ENCODE peak calls at places on chromosomes 7 and 10, in ten cellular contexts. One of them, this sample, is unnamed.

GRCh38 chr10:68284007-68284406 is 47.9 kb upstream of the HNRNPH3 start:
- DNase-seq in IMR-90: peak
- DNase-seq in DND-41: no peak
- DNase-seq in GM23338: no peak
- DNase-seq in mammary epithelial cell: no peak
- DNase-seq in PC-9: no peak
- DNase-seq in mesenchymal stem cell: peak
- DNase-seq in A549: no peak
- DNase-seq in MM.1S: no peak
- DNase-seq in GM23248: no peak
- DNase-seq in this sample: no peak

GRCh38 chr7:47582748-47583740 is 1.1 kb upstream of the TNS3 start:
- DNase-seq in IMR-90: no peak
- DNase-seq in DND-41: no peak
- DNase-seq in GM23338: no peak
- DNase-seq in mammary epithelial cell: no peak
- DNase-seq in PC-9: no peak
- DNase-seq in mesenchymal stem cell: no peak
- DNase-seq in A549: no peak
- DNase-seq in MM.1S: no peak
- DNase-seq in GM23248: peak
- DNase-seq in this sample: no peak

GRCh38 chr10:119542990-119543813 is 683 bp upstream of the RGS10 start:
- DNase-seq in IMR-90: peak
- DNase-seq in DND-41: peak
- DNase-seq in GM23338: peak
- DNase-seq in mammary epithelial cell: peak
- DNase-seq in PC-9: peak
- DNase-seq in mesenchymal stem cell: peak
- DNase-seq in A549: peak
- DNase-seq in MM.1S: peak
- DNase-seq in GM23248: peak
- DNase-seq in this sample: peak

GRCh38 chr7:19377611-19378339 is 232.6 kb upstream of the FERD3L start:
- DNase-seq in IMR-90: peak
- DNase-seq in DND-41: no peak
- DNase-seq in GM23338: no peak
- DNase-seq in mammary epithelial cell: no peak
- DNase-seq in PC-9: no peak
- DNase-seq in mesenchymal stem cell: peak
- DNase-seq in A549: no peak
- DNase-seq in MM.1S: no peak
- DNase-seq in GM23248: peak
- DNase-seq in this sample: no peak

GRCh38 chr7:96499532-96499931 is 177.6 kb upstream of the SLC25A13 start:
- DNase-seq in IMR-90: no peak
- DNase-seq in DND-41: no peak
- DNase-seq in GM23338: no peak
- DNase-seq in mammary epithelial cell: no peak
- DNase-seq in PC-9: no peak
- DNase-seq in mesenchymal stem cell: no peak
- DNase-seq in A549: no peak
- DNase-seq in MM.1S: no peak
- DNase-seq in GM23248: no peak
- DNase-seq in this sample: no peak

GRCh38 chr10:103818110-103818509 is 37.3 kb downstream of the SH3PXD2A start:
- DNase-seq in IMR-90: no peak
- DNase-seq in DND-41: no peak
- DNase-seq in GM23338: no peak
- DNase-seq in mammary epithelial cell: no peak
- DNase-seq in PC-9: no peak
- DNase-seq in mesenchymal stem cell: no peak
- DNase-seq in A549: no peak
- DNase-seq in MM.1S: no peak
- DNase-seq in GM23248: no peak
- DNase-seq in this sample: no peak

GRCh38 chr7:4080954-4081353 is 601.1 kb upstream of the FOXK1 start:
- DNase-seq in IMR-90: no peak
- DNase-seq in DND-41: no peak
- DNase-seq in GM23338: peak
- DNase-seq in mammary epithelial cell: no peak
- DNase-seq in PC-9: no peak
- DNase-seq in mesenchymal stem cell: no peak
- DNase-seq in A549: no peak
- DNase-seq in MM.1S: no peak
- DNase-seq in GM23248: no peak
- DNase-seq in this sample: no peak

GRCh38 chr10:99590799-99591198 is 29.4 kb downstream of the SLC25A28 start:
- DNase-seq in IMR-90: no peak
- DNase-seq in DND-41: no peak
- DNase-seq in GM23338: no peak
- DNase-seq in mammary epithelial cell: no peak
- DNase-seq in PC-9: no peak
- DNase-seq in mesenchymal stem cell: no peak
- DNase-seq in A549: no peak
- DNase-seq in MM.1S: no peak
- DNase-seq in GM23248: no peak
- DNase-seq in this sample: no peak

GRCh38 chr7:14800664-14801063 is 101.9 kb downstream of the DGKB start:
- DNase-seq in IMR-90: no peak
- DNase-seq in DND-41: no peak
- DNase-seq in GM23338: no peak
- DNase-seq in mammary epithelial cell: no peak
- DNase-seq in PC-9: no peak
- DNase-seq in mesenchymal stem cell: no peak
- DNase-seq in A549: no peak
- DNase-seq in MM.1S: no peak
- DNase-seq in GM23248: no peak
- DNase-seq in this sample: no peak

GRCh38 chr7:151727579-151728285 is 149.2 kb downstream of the PRKAG2 start:
- DNase-seq in IMR-90: peak
- DNase-seq in DND-41: no peak
- DNase-seq in GM23338: no peak
- DNase-seq in mammary epithelial cell: peak
- DNase-seq in PC-9: peak
- DNase-seq in mesenchymal stem cell: peak
- DNase-seq in A549: peak
- DNase-seq in MM.1S: no peak
- DNase-seq in GM23248: peak
- DNase-seq in this sample: no peak

GRCh38 chr10:131929122-131929845 is 28.5 kb downstream of the PPP2R2D start:
- DNase-seq in IMR-90: no peak
- DNase-seq in DND-41: no peak
- DNase-seq in GM23338: peak
- DNase-seq in mammary epithelial cell: no peak
- DNase-seq in PC-9: no peak
- DNase-seq in mesenchymal stem cell: peak
- DNase-seq in A549: no peak
- DNase-seq in MM.1S: no peak
- DNase-seq in GM23248: no peak
- DNase-seq in this sample: peak

GRCh38 chr10:82318533-82318932 is 443.5 kb downstream of the NRG3 start:
- DNase-seq in IMR-90: no peak
- DNase-seq in DND-41: no peak
- DNase-seq in GM23338: no peak
- DNase-seq in mammary epithelial cell: no peak
- DNase-seq in PC-9: no peak
- DNase-seq in mesenchymal stem cell: no peak
- DNase-seq in A549: no peak
- DNase-seq in MM.1S: no peak
- DNase-seq in GM23248: no peak
- DNase-seq in this sample: no peak
- H3K4me2 ChIP-seq in IMR-90: no peak
- H3K4me2 ChIP-seq in DND-41: no peak
- H3K4me2 ChIP-seq in GM23338: no peak
- H3K4me2 ChIP-seq in mammary epithelial cell: no peak
- H3K4me2 ChIP-seq in PC-9: no peak
- H3K4me2 ChIP-seq in mesenchymal stem cell: no peak
- H3K4me2 ChIP-seq in A549: no peak
- H3K4me2 ChIP-seq in MM.1S: no peak
- H3K4me2 ChIP-seq in GM23248: no peak
- H3K4me2 ChIP-seq in this sample: no peak

GRCh38 chr10:22252286-22252800 is 34.5 kb upstream of the EBLN1 start:
- DNase-seq in IMR-90: no peak
- DNase-seq in DND-41: no peak
- DNase-seq in GM23338: no peak
- DNase-seq in mammary epithelial cell: peak
- DNase-seq in PC-9: peak
- DNase-seq in mesenchymal stem cell: peak
- DNase-seq in A549: no peak
- DNase-seq in MM.1S: peak
- DNase-seq in GM23248: peak
- DNase-seq in this sample: peak
- H3K4me2 ChIP-seq in IMR-90: peak
- H3K4me2 ChIP-seq in DND-41: peak
- H3K4me2 ChIP-seq in GM23338: peak
- H3K4me2 ChIP-seq in mammary epithelial cell: peak
- H3K4me2 ChIP-seq in PC-9: peak
- H3K4me2 ChIP-seq in mesenchymal stem cell: peak
- H3K4me2 ChIP-seq in A549: peak
- H3K4me2 ChIP-seq in MM.1S: peak
- H3K4me2 ChIP-seq in GM23248: peak
- H3K4me2 ChIP-seq in this sample: peak

GRCh38 chr7:22153427-22154106 is 203.4 kb downstream of the RAPGEF5 start:
- DNase-seq in IMR-90: no peak
- DNase-seq in DND-41: no peak
- DNase-seq in GM23338: peak
- DNase-seq in mammary epithelial cell: no peak
- DNase-seq in PC-9: no peak
- DNase-seq in mesenchymal stem cell: no peak
- DNase-seq in A549: no peak
- DNase-seq in MM.1S: no peak
- DNase-seq in GM23248: no peak
- DNase-seq in this sample: no peak
- H3K4me2 ChIP-seq in IMR-90: no peak
- H3K4me2 ChIP-seq in DND-41: no peak
- H3K4me2 ChIP-seq in GM23338: peak
- H3K4me2 ChIP-seq in mammary epithelial cell: no peak
- H3K4me2 ChIP-seq in PC-9: no peak
- H3K4me2 ChIP-seq in mesenchymal stem cell: no peak
- H3K4me2 ChIP-seq in A549: no peak
- H3K4me2 ChIP-seq in MM.1S: no peak
- H3K4me2 ChIP-seq in GM23248: no peak
- H3K4me2 ChIP-seq in this sample: no peak

GRCh38 chr7:372546-372938 is 82.6 kb downstream of the FOXL3 start:
- DNase-seq in IMR-90: no peak
- DNase-seq in DND-41: no peak
- DNase-seq in GM23338: no peak
- DNase-seq in mammary epithelial cell: no peak
- DNase-seq in PC-9: no peak
- DNase-seq in mesenchymal stem cell: no peak
- DNase-seq in A549: no peak
- DNase-seq in MM.1S: no peak
- DNase-seq in GM23248: no peak
- DNase-seq in this sample: no peak
- H3K4me2 ChIP-seq in IMR-90: no peak
- H3K4me2 ChIP-seq in DND-41: no peak
- H3K4me2 ChIP-seq in GM23338: no peak
- H3K4me2 ChIP-seq in mammary epithelial cell: no peak
- H3K4me2 ChIP-seq in PC-9: no peak
- H3K4me2 ChIP-seq in mesenchymal stem cell: no peak
- H3K4me2 ChIP-seq in A549: no peak
- H3K4me2 ChIP-seq in MM.1S: no peak
- H3K4me2 ChIP-seq in GM23248: no peak
- H3K4me2 ChIP-seq in this sample: no peak

GRCh38 chr10:79348640-79348988 is 1.3 kb downstream of the PPIF start:
- DNase-seq in IMR-90: no peak
- DNase-seq in DND-41: no peak
- DNase-seq in GM23338: no peak
- DNase-seq in mammary epithelial cell: no peak
- DNase-seq in PC-9: no peak
- DNase-seq in mesenchymal stem cell: no peak
- DNase-seq in A549: no peak
- DNase-seq in MM.1S: no peak
- DNase-seq in GM23248: peak
- DNase-seq in this sample: no peak
- H3K4me2 ChIP-seq in IMR-90: peak
- H3K4me2 ChIP-seq in DND-41: peak
- H3K4me2 ChIP-seq in GM23338: peak
- H3K4me2 ChIP-seq in mammary epithelial cell: peak
- H3K4me2 ChIP-seq in PC-9: peak
- H3K4me2 ChIP-seq in mesenchymal stem cell: peak
- H3K4me2 ChIP-seq in A549: peak
- H3K4me2 ChIP-seq in MM.1S: peak
- H3K4me2 ChIP-seq in GM23248: peak
- H3K4me2 ChIP-seq in this sample: peak

This sample was measured in H9.